ENCODE peak calls at places on chromosome 11, in four cellular contexts. One of them, this sample, is unnamed.

GRCh38 chr11:115338476-115338875 is 165.7 kb downstream of the CADM1 start:
- DNase-seq in H1: no peak
- DNase-seq in GM12878: no peak
- DNase-seq in HepG2: no peak
- DNase-seq in this sample: no peak

GRCh38 chr11:85132839-85133238 is 494.3 kb downstream of the DLG2 start:
- DNase-seq in H1: peak; percentile 51
- DNase-seq in GM12878: no peak
- DNase-seq in HepG2: no peak
- DNase-seq in this sample: no peak

GRCh38 chr11:130428271-130428670 is at the start of gene ADAMTS8:
- DNase-seq in H1: peak; percentile 66
- DNase-seq in GM12878: no peak
- DNase-seq in HepG2: no peak
- DNase-seq in this sample: no peak

GRCh38 chr11:62501432-62501891 is 45.1 kb downstream of the AHNAK start:
- DNase-seq in H1: no peak
- DNase-seq in GM12878: no peak
- DNase-seq in HepG2: peak; percentile 72
- DNase-seq in this sample: no peak

GRCh38 chr11:114257621-114258558 is 38.3 kb upstream of the NNMT start:
- DNase-seq in H1: peak; percentile 60
- DNase-seq in GM12878: no peak
- DNase-seq in HepG2: peak; percentile 64
- DNase-seq in this sample: no peak

GRCh38 chr11:31903225-31904074 is 92.3 kb upstream of the PAX6 start:
- DNase-seq in H1: no peak
- DNase-seq in GM12878: no peak
- DNase-seq in HepG2: no peak
- DNase-seq in this sample: no peak

GRCh38 chr11:83538286-83538685 is 252.1 kb upstream of the CCDC90B start:
- DNase-seq in H1: no peak
- DNase-seq in GM12878: no peak
- DNase-seq in HepG2: no peak
- DNase-seq in this sample: no peak

GRCh38 chr11:61148016-61148640 is 13.1 kb downstream of the VPS37C start:
- DNase-seq in H1: no peak
- DNase-seq in GM12878: no peak
- DNase-seq in HepG2: no peak
- DNase-seq in this sample: no peak

GRCh38 chr11:102398297-102398696 is 51.3 kb downstream of the BIRC2 start:
- DNase-seq in H1: no peak
- DNase-seq in GM12878: no peak
- DNase-seq in HepG2: no peak
- DNase-seq in this sample: no peak

GRCh38 chr11:64156235-64157011 is 9.5 kb downstream of the MACROD1 start:
- DNase-seq in H1: no peak
- DNase-seq in GM12878: no peak
- DNase-seq in HepG2: peak; percentile 55
- DNase-seq in this sample: no peak

GRCh38 chr11:45501277-45501979 is 164.0 kb downstream of the CHST1 start:
- DNase-seq in H1: no peak
- DNase-seq in GM12878: no peak
- DNase-seq in HepG2: peak; percentile 20
- DNase-seq in this sample: no peak

GRCh38 chr11:70326843-70327242 is 56.4 kb downstream of the PPFIA1 start:
- DNase-seq in H1: no peak
- DNase-seq in GM12878: no peak
- DNase-seq in HepG2: no peak
- DNase-seq in this sample: no peak

GRCh38 chr11:59812220-59812619 is 1.6 kb upstream of the MRPL16 start:
- DNase-seq in H1: no peak
- DNase-seq in GM12878: no peak
- DNase-seq in HepG2: no peak
- DNase-seq in this sample: no peak

GRCh38 chr11:46363031-46363407 is 15.8 kb downstream of the DGKZ start:
- DNase-seq in H1: no peak
- DNase-seq in GM12878: no peak
- DNase-seq in HepG2: no peak
- DNase-seq in this sample: no peak

GRCh38 chr11:103749158-103749557 is 287.3 kb upstream of the DDI1 start:
- DNase-seq in H1: no peak
- DNase-seq in GM12878: no peak
- DNase-seq in HepG2: no peak
- DNase-seq in this sample: no peak

GRCh38 chr11:110362916-110363574 is 66.6 kb upstream of the RDX start:
- DNase-seq in H1: no peak
- DNase-seq in GM12878: no peak
- DNase-seq in HepG2: peak; percentile 43
- DNase-seq in this sample: peak; percentile 30

GRCh38 chr11:65428578-65429068 is 6.0 kb downstream of the NEAT1 start:
- DNase-seq in H1: no peak
- DNase-seq in GM12878: no peak
- DNase-seq in HepG2: no peak
- DNase-seq in this sample: no peak

GRCh38 chr11:81869337-81870065 is 864.2 kb downstream of the FAM181B start:
- DNase-seq in H1: no peak
- DNase-seq in GM12878: peak; percentile 99
- DNase-seq in HepG2: no peak
- DNase-seq in this sample: no peak

GRCh38 chr11:65576867-65577755 is 1.3 kb downstream of the EHBP1L1 start:
- DNase-seq in H1: no peak
- DNase-seq in GM12878: no peak
- DNase-seq in HepG2: peak; percentile 49
- DNase-seq in this sample: no peak

GRCh38 chr11:46402957-46403902 is 11.7 kb upstream of the CHRM4 start:
- DNase-seq in H1: no peak
- DNase-seq in GM12878: no peak
- DNase-seq in HepG2: no peak
- DNase-seq in this sample: no peak

GRCh38 chr11:27350503-27350902 is 12.5 kb downstream of the CCDC34 start:
- DNase-seq in H1: no peak
- DNase-seq in GM12878: no peak
- DNase-seq in HepG2: no peak
- DNase-seq in this sample: no peak

GRCh38 chr11:63769719-63770443 is 1.3 kb upstream of the ZFTA start:
- DNase-seq in H1: peak; percentile 67
- DNase-seq in GM12878: no peak
- DNase-seq in HepG2: no peak
- DNase-seq in this sample: no peak

GRCh38 chr11:132430352-132431091 is 1060.1 kb downstream of the NTM start:
- DNase-seq in H1: no peak
- DNase-seq in GM12878: no peak
- DNase-seq in HepG2: no peak
- DNase-seq in this sample: no peak

GRCh38 chr11:72962084-72962483 is 147.9 kb downstream of the ATG16L2 start:
- DNase-seq in H1: no peak
- DNase-seq in GM12878: no peak
- DNase-seq in HepG2: no peak
- DNase-seq in this sample: no peak

GRCh38 chr11:107044503-107044902 is 26.2 kb upstream of the GUCY1A2 start:
- DNase-seq in H1: no peak
- DNase-seq in GM12878: no peak
- DNase-seq in HepG2: no peak
- DNase-seq in this sample: no peak

GRCh38 chr11:63719987-63720386 is 38.7 kb downstream of the RTN3 start:
- DNase-seq in H1: no peak
- DNase-seq in GM12878: no peak
- DNase-seq in HepG2: no peak
- DNase-seq in this sample: no peak

GRCh38 chr11:75190652-75191329 is 39.9 kb downstream of the SLCO2B1 start:
- DNase-seq in H1: no peak
- DNase-seq in GM12878: no peak
- DNase-seq in HepG2: no peak
- DNase-seq in this sample: no peak

GRCh38 chr11:69587454-69588081 is 53.4 kb upstream of the CCND1 start:
- DNase-seq in H1: no peak
- DNase-seq in GM12878: no peak
- DNase-seq in HepG2: peak; percentile 43
- DNase-seq in this sample: no peak

GRCh38 chr11:134393638-134394037 is 18.4 kb downstream of the B3GAT1 start:
- DNase-seq in H1: no peak
- DNase-seq in GM12878: no peak
- DNase-seq in HepG2: peak; percentile 13
- DNase-seq in this sample: no peak

GRCh38 chr11:68032003-68032402 is 1.5 kb downstream of the NDUFS8 start:
- DNase-seq in H1: no peak
- DNase-seq in GM12878: no peak
- DNase-seq in HepG2: no peak
- DNase-seq in this sample: no peak

GRCh38 chr11:68035266-68035876 is 3.5 kb upstream of the TCIRG1 start:
- DNase-seq in H1: no peak
- DNase-seq in GM12878: no peak
- DNase-seq in HepG2: no peak
- DNase-seq in this sample: no peak

GRCh38 chr11:68036141-68036716 is 2.6 kb upstream of the TCIRG1 start:
- DNase-seq in H1: no peak
- DNase-seq in GM12878: no peak
- DNase-seq in HepG2: no peak
- DNase-seq in this sample: no peak

GRCh38 chr11:68032997-68033707 is 2.7 kb downstream of the NDUFS8 start:
- DNase-seq in H1: no peak
- DNase-seq in GM12878: no peak
- DNase-seq in HepG2: no peak
- DNase-seq in this sample: no peak

DNA sequence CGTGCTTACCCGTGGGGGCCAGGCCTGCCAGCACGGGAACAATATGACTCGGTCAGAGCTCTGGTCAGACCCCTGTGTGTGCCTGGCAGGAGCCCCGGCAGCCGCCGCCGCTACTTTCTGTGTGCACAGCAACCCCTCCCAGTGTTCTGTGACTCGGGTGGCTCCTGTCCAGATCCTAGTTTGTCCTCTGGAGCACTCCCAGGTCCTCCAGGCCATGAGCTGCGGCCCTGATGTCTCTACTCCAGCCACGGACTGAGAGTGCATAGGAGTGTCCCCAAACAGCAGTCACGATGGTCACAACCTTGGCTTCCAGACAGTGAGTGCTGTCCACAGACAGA is 3.2 kb downstream of the NDUFS8 start:
- DNase-seq in H1: no peak
- DNase-seq in GM12878: no peak
- DNase-seq in HepG2: no peak
- DNase-seq in this sample: no peak
- H3K4me1 ChIP-seq in H1: peaks cover 17% of the 10 kb centered on the region
- H3K4me1 ChIP-seq in GM12878: peaks cover 21% of the 10 kb centered on the region
- H3K4me1 ChIP-seq in HepG2: peaks cover 47% of the 10 kb centered on the region
- H3K4me1 ChIP-seq in this sample: peaks cover 24% of the 10 kb centered on the region

DNA sequence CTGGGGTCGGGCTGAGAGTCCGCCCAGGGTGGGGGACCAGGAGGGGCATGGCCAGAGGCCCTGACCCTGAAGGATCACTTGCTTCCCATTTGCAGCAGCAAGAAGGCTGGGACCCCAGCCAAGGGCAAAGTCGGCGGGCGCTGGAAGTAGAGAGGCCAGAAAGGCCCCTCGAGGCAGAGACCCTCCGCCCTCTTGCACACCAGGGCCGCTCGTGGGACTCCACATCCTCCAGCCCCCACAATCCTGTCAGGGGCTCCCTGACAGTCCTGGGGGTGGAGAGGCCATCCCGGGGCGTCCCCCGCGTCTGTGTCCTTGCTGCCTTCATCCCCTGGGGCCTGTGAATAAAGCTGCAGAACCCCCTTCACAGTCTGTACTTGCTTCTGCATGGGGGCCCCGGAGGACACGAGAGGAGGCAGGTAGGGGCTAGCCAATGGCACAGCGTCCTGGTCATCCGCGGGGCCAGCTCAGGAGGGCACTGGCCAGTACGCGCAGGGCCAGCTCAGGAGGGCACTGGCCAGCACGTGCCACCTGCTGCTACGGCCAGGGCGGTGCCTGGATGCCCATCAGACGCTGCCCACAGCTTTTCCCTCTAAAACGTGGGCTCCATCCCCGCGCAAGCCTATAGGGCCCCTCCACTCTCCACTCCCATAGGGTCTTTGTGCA is 8.7 kb upstream of the MRPL23 start:
- DNase-seq in H1: peak; percentile 45
- DNase-seq in GM12878: no peak
- DNase-seq in HepG2: no peak
- DNase-seq in this sample: no peak
- TF ChIP-seq SUZ12 in H1: no peak
- TF ChIP-seq SUZ12 in GM12878: no peak
- TF ChIP-seq SUZ12 in HepG2: no peak
- TF ChIP-seq SUZ12 in this sample: no peak

DNA sequence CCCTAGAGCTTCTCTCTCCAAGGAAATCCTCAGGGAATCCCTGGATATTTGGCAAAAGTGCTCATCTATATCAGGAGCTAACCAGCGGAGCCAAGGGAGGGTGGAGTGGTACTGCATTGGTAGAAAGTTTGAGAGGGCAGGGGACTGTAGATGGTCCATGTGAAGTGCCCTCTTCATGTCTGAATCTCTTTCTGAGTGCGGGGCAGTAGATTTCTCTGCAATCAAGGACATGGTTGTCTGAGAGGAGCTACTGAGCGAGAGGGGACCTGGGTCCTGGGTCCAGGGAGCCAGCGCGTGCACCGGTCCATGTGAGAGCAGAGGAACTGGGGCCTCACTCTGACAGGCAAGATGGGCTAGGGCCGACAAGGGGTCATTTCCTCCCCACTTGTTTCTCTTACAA is 716 bp downstream of the DIXDC1 start:
- DNase-seq in H1: no peak
- DNase-seq in GM12878: no peak
- DNase-seq in HepG2: no peak
- DNase-seq in this sample: no peak
- H3K4me1 ChIP-seq in H1: peaks cover 12% of the 10 kb centered on the region
- H3K4me1 ChIP-seq in GM12878: peaks cover 22% of the 10 kb centered on the region
- H3K4me1 ChIP-seq in HepG2: peaks cover 73% of the 10 kb centered on the region
- H3K4me1 ChIP-seq in this sample: no peaks in the 10 kb centered on the region

DNA sequence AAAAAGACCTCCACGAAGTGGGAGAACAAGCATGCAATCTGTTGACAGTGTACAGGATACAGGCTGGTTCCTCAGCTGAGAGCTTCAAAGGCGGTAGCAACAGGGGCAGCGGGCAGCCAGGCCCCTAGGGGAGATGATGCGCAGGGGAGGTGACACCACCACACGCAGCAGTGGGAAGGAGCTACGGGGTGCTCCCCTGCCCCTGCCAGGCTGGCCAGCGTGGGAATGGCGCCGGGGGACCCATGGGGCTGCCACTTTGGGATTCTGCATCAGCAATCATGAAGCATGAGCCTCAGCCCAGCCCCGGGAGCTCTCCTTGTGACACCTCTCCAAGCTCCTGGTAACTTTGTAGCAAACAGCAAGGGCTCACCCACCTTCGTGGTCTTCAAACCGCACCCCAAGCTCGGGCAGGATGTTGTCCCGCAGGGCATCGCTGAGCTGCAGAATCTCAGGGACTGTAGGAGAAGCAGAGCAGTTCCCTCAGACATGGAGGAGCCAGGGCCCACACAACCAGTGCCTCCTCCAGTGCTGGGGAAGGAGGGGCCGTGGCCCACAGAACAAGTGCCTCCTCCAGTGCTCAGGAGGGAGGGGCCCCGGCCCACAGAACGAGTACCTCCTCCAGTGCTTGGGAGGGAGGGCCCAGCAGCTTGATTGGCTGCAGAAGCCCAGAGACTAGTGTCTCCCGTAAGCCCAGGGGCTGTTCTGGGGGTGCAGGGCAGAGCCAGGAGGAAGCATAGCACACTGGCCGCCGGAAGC is 14.6 kb upstream of the NAP1L4 start:
- DNase-seq in H1: no peak
- DNase-seq in GM12878: no peak
- DNase-seq in HepG2: no peak
- DNase-seq in this sample: no peak
- TF ChIP-seq SUZ12 in H1: no peak
- TF ChIP-seq SUZ12 in GM12878: no peak
- TF ChIP-seq SUZ12 in HepG2: no peak
- TF ChIP-seq SUZ12 in this sample: no peak

This sample was measured in NT2/D1.